ENCODE peak calls at places on chromosomes 2 and 18, in five cellular contexts. B, I, S, R and Z are unnamed samples.

GRCh38 chr18:49046125-49046524 is 95.4 kb upstream of the SMAD7 start:
- DNase-seq in I (no peak), B (no peak), R (no peak), S (no peak), Z (no peak)

GRCh38 chr2:39994151-39994550 is 215.1 kb upstream of the THUMPD2 start:
- DNase-seq in R (peak), S (peak), B (peak), I (no peak), Z (no peak)

GRCh38 chr2:32836961-32837360 is 109.8 kb upstream of the LTBP1 start:
- DNase-seq in B (no peak), I (no peak), R (no peak), S (no peak), Z (no peak)

GRCh38 chr2:189249171-189249570 is 69.6 kb upstream of the COL5A2 start:
- DNase-seq in R (peak), S (peak), B (peak), I (no peak), Z (no peak)

GRCh38 chr2:168212167-168212566 is 35.2 kb downstream of the STK39 start:
- DNase-seq in R (no peak), S (no peak), I (no peak), B (no peak), Z (no peak)

GRCh38 chr18:78031991-78032390 is 782.3 kb downstream of the GALR1 start:
- DNase-seq in R (no peak), S (no peak), I (no peak), B (no peak), Z (no peak)

GRCh38 chr2:173590278-173590811 is 235.7 kb downstream of the CDCA7 start:
- DNase-seq in I (no peak), S (peak), R (peak), B (peak), Z (no peak)

GRCh38 chr2:236259371-236259770 is 4.8 kb downstream of the ASB18 start:
- DNase-seq in R (no peak), B (no peak), S (no peak), I (no peak), Z (no peak)

GRCh38 chr2:98743835-98744234 is 12.9 kb upstream of the MGAT4A start:
- DNase-seq in R (no peak), S (no peak), B (no peak), I (no peak), Z (no peak)

GRCh38 chr2:143145056-143145455 is 15.8 kb downstream of the ARHGAP15 start:
- DNase-seq in R (no peak), B (no peak), I (no peak), S (no peak), Z (no peak)

DNA sequence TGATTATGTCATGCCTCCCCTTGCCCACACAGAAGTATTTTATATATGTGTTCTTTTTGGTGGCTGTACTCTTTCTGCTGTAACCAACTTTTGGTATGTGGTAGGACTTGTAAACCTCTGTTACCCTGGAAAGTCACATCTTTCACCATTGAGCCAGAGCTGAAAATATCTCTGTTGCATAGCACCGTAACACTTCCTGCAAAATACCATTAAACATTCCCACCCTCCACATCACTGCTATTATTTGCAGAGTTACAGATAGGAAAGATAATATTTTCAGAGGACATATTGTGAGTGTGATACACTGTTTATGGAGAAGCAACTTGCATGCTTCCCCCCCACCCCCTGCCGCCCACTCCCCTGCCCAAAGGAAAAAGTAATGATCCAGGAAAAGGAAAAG is 44.8 kb downstream of the CAB39 start:
- DNase-seq in I (no peak), B (no peak), S (peak), R (peak), Z (no peak)
- TF ChIP-seq CTCF in I (no peak), B (no peak), S (no peak), R (no peak), Z (no peak)

GRCh38 chr2:28621172-28622100 is 125.6 kb downstream of the PLB1 start:
- DNase-seq in B (peak), R (peak), I (peak), S (peak), Z (no peak)
- TF ChIP-seq CTCF in B (peak), R (peak), I (peak), S (peak), Z (peak)

GRCh38 chr2:74675090-74675489 is 21.0 kb downstream of the SEMA4F start:
- DNase-seq in I (no peak), B (no peak), R (no peak), S (no peak), Z (no peak)
- TF ChIP-seq CTCF in I (no peak), B (no peak), R (peak), S (peak), Z (no peak)

GRCh38 chr18:212780-213179 is 54.4 kb downstream of the USP14 start:
- DNase-seq in R (no peak), I (no peak), B (no peak), S (peak), Z (no peak)
- TF ChIP-seq CTCF in R (no peak), I (no peak), B (peak), S (peak), Z (no peak)

DNA sequence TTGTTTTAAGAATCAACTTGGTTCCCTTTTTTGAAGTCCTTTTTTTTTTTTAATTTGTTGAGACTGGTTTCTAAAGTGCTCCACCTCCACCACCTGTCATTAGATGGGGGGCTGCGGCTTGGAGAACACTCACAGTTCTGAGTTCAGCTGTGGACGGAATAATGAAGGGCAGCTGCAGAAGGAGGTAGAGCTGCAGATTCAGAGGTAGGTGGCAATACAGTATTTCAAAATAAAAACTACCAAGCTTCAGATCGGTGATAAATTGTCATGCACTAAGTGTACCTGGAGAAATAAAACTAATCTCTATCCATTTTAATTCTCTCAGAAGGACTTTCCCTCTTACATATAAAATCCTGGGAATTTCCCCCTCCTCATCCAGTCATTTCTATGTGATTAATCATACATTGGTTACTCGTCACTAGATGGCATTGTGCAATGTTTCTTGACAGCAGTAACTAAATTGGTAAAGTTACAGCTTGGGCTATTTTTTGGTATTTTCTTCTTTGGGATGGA is 81.1 kb upstream of the SLC39A10 start:
- DNase-seq in I (peak), R (peak), S (peak), B (no peak), Z (peak)
- TF ChIP-seq CTCF in I (no peak), R (no peak), S (no peak), B (no peak), Z (peak)

GRCh38 chr2:195533771-195534642 is 123.0 kb upstream of the SLC39A10 start:
- DNase-seq in B (peak), R (peak), I (no peak), S (peak), Z (no peak)
- TF ChIP-seq CTCF in B (no peak), R (peak), I (peak), S (peak), Z (no peak)

GRCh38 chr2:120879401-120880295 is 144.0 kb downstream of the GLI2 start:
- DNase-seq in B (no peak), S (no peak), R (peak), I (no peak), Z (no peak)
- TF ChIP-seq CTCF in B (peak), S (no peak), R (peak), I (no peak), Z (no peak)